ENCODE peak calls at places on chromosome 16, in eight cellular contexts. One of them, this sample, is unnamed.
A peak's percentile ranks its signal among the peaks of the same experiment; 100 is the strongest.

GRCh38 chr16:84065536-84066132 is 23.0 kb upstream of the SLC38A8 start:
- DNase-seq in ovary: peak; percentile 46
- DNase-seq in stomach: peak; percentile 53
- DNase-seq in cardiac fibroblast: peak; percentile 68
- DNase-seq in foreskin fibroblast: peak; percentile 80
- DNase-seq in H1: no peak
- DNase-seq in cardiac muscle cell: peak; percentile 69
- DNase-seq in endothelial cell of umbilical vein: peak; percentile 56
- DNase-seq in this sample: peak; percentile 72

GRCh38 chr16:57475711-57476339 is 10.5 kb downstream of the DOK4 start:
- DNase-seq in ovary: no peak
- DNase-seq in stomach: no peak
- DNase-seq in cardiac fibroblast: peak; percentile 63
- DNase-seq in foreskin fibroblast: peak; percentile 68
- DNase-seq in H1: peak; percentile 77
- DNase-seq in cardiac muscle cell: peak; percentile 64
- DNase-seq in endothelial cell of umbilical vein: peak; percentile 56
- DNase-seq in this sample: peak; percentile 69

GRCh38 chr16:57637965-57638364 is 9.5 kb downstream of the ADGRG1 start:
- DNase-seq in ovary: no peak
- DNase-seq in stomach: no peak
- DNase-seq in cardiac fibroblast: no peak
- DNase-seq in foreskin fibroblast: no peak
- DNase-seq in H1: no peak
- DNase-seq in cardiac muscle cell: no peak
- DNase-seq in endothelial cell of umbilical vein: no peak
- DNase-seq in this sample: no peak

GRCh38 chr16:51641191-51641765 is 490.2 kb upstream of the SALL1 start:
- DNase-seq in ovary: no peak
- DNase-seq in stomach: no peak
- DNase-seq in cardiac fibroblast: no peak
- DNase-seq in foreskin fibroblast: no peak
- DNase-seq in H1: no peak
- DNase-seq in cardiac muscle cell: no peak
- DNase-seq in endothelial cell of umbilical vein: no peak
- DNase-seq in this sample: no peak

GRCh38 chr16:71399801-71400563 is 41.5 kb downstream of the CALB2 start:
- DNase-seq in ovary: no peak
- DNase-seq in stomach: no peak
- DNase-seq in cardiac fibroblast: no peak
- DNase-seq in foreskin fibroblast: no peak
- DNase-seq in H1: no peak
- DNase-seq in cardiac muscle cell: peak; percentile 10
- DNase-seq in endothelial cell of umbilical vein: no peak
- DNase-seq in this sample: no peak

GRCh38 chr16:17965131-17965530 is 371.4 kb downstream of the NPIPA8 start:
- DNase-seq in ovary: no peak
- DNase-seq in stomach: no peak
- DNase-seq in cardiac fibroblast: no peak
- DNase-seq in foreskin fibroblast: no peak
- DNase-seq in H1: no peak
- DNase-seq in cardiac muscle cell: no peak
- DNase-seq in endothelial cell of umbilical vein: no peak
- DNase-seq in this sample: no peak

GRCh38 chr16:30418350-30419181 is 11.2 kb downstream of the ZNF771 start:
- DNase-seq in ovary: no peak
- DNase-seq in stomach: no peak
- DNase-seq in cardiac fibroblast: no peak
- DNase-seq in foreskin fibroblast: peak; percentile 13
- DNase-seq in H1: no peak
- DNase-seq in cardiac muscle cell: no peak
- DNase-seq in endothelial cell of umbilical vein: no peak
- DNase-seq in this sample: no peak

GRCh38 chr16:28326881-28327610 is 34.7 kb downstream of the SBK1 start:
- DNase-seq in ovary: no peak
- DNase-seq in stomach: peak; percentile 67
- DNase-seq in cardiac fibroblast: peak; percentile 66
- DNase-seq in foreskin fibroblast: peak; percentile 65
- DNase-seq in H1: no peak
- DNase-seq in cardiac muscle cell: peak; percentile 63
- DNase-seq in endothelial cell of umbilical vein: peak; percentile 46
- DNase-seq in this sample: peak; percentile 54

DNA sequence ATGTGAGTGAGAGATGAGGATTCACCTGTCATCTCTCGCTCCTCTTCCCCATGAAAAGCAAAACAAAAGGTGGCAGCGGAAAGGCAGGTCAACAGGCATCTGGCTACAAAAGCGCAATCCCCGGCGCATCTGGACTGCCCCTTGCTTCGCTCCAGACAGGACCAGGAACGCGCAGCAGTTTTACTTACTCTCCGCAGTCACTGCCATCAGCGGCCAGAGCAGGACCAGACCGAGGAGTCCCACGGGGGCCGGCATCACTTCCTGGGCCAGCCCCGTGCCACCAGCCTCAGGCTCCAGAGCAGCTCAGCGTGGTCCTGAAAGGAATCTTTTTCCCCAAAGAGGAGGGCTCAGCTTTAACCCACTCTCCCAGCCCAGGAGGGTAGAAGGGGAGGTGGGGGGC is 59.8 kb downstream of the LITAF start:
- DNase-seq in ovary: no peak
- DNase-seq in stomach: no peak
- DNase-seq in cardiac fibroblast: no peak
- DNase-seq in foreskin fibroblast: no peak
- DNase-seq in H1: no peak
- DNase-seq in cardiac muscle cell: no peak
- DNase-seq in endothelial cell of umbilical vein: no peak
- DNase-seq in this sample: no peak
- H3K4me3 ChIP-seq in ovary: no peak overlapping the region
- H3K4me3 ChIP-seq in stomach: no peak overlapping the region
- H3K4me3 ChIP-seq in cardiac fibroblast: no peak overlapping the region
- H3K4me3 ChIP-seq in foreskin fibroblast: no peak overlapping the region
- H3K4me3 ChIP-seq in H1: no peak overlapping the region
- H3K4me3 ChIP-seq in cardiac muscle cell: no peak overlapping the region
- H3K4me3 ChIP-seq in endothelial cell of umbilical vein: no peak overlapping the region
- H3K4me3 ChIP-seq in this sample: no peak overlapping the region

DNA sequence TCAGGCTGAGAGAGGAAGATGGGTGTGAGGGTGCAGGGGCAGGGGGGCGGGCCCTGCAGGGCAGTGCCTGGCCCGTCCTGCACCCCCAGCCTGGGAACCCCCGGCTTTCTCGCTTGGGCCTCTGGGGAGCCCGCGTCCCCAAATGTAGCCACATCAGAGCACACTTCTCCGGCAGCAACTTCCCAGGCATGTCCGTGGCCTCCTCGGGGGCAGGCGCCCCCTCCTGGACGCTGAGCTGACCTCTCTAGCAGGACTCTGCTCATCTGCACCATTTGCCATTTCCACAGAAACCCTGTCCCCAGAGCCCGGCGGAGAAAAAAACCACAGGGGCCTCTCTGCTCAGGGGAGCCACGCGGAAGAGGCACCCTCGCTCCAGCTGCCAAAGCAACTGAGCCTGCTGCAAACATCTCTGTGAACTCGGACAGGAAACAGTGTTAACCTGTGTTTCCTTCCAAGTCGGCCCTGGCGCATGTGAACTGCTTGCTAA is 63.4 kb downstream of the KLHDC4 start:
- DNase-seq in ovary: no peak
- DNase-seq in stomach: no peak
- DNase-seq in cardiac fibroblast: peak; percentile 40
- DNase-seq in foreskin fibroblast: peak; percentile 57
- DNase-seq in H1: no peak
- DNase-seq in cardiac muscle cell: peak; percentile 40
- DNase-seq in endothelial cell of umbilical vein: peak; percentile 84
- DNase-seq in this sample: peak; percentile 37
- TF ChIP-seq CTCF in ovary: no peak
- TF ChIP-seq CTCF in stomach: peak; percentile 24
- TF ChIP-seq CTCF in cardiac fibroblast: peak; percentile 73
- TF ChIP-seq CTCF in foreskin fibroblast: peak; percentile 59
- TF ChIP-seq CTCF in H1: peak; percentile 80
- TF ChIP-seq CTCF in cardiac muscle cell: peak; percentile 60
- TF ChIP-seq CTCF in endothelial cell of umbilical vein: peak; percentile 73
- TF ChIP-seq CTCF in this sample: peak; percentile 59

GRCh38 chr16:2157480-2158261 is 2.1 kb downstream of the TRAF7 start:
- DNase-seq in ovary: no peak
- DNase-seq in stomach: peak; percentile 59
- DNase-seq in cardiac fibroblast: no peak
- DNase-seq in foreskin fibroblast: no peak
- DNase-seq in H1: no peak
- DNase-seq in cardiac muscle cell: no peak
- DNase-seq in endothelial cell of umbilical vein: no peak
- DNase-seq in this sample: no peak

GRCh38 chr16:2155091-2156024 is at the start of gene TRAF7:
- DNase-seq in ovary: peak; percentile 99
- DNase-seq in stomach: peak; percentile 98
- DNase-seq in cardiac fibroblast: peak; percentile 100
- DNase-seq in foreskin fibroblast: peak; percentile 100
- DNase-seq in H1: peak; percentile 99
- DNase-seq in cardiac muscle cell: peak; percentile 100
- DNase-seq in endothelial cell of umbilical vein: peak; percentile 100
- DNase-seq in this sample: peak; percentile 100

GRCh38 chr16:2156025-2156848 is 655 bp downstream of the TRAF7 start:
- DNase-seq in ovary: peak; percentile 50
- DNase-seq in stomach: no peak
- DNase-seq in cardiac fibroblast: peak; percentile 76
- DNase-seq in foreskin fibroblast: peak; percentile 89
- DNase-seq in H1: no peak
- DNase-seq in cardiac muscle cell: peak; percentile 74
- DNase-seq in endothelial cell of umbilical vein: peak; percentile 65
- DNase-seq in this sample: peak; percentile 65

GRCh38 chr16:2158262-2158638 is 2.7 kb downstream of the TRAF7 start:
- DNase-seq in ovary: no peak
- DNase-seq in stomach: no peak
- DNase-seq in cardiac fibroblast: no peak
- DNase-seq in foreskin fibroblast: no peak
- DNase-seq in H1: no peak
- DNase-seq in cardiac muscle cell: no peak
- DNase-seq in endothelial cell of umbilical vein: no peak
- DNase-seq in this sample: no peak

GRCh38 chr16:2156849-2157224 is 1.3 kb downstream of the TRAF7 start:
- DNase-seq in ovary: no peak
- DNase-seq in stomach: no peak
- DNase-seq in cardiac fibroblast: no peak
- DNase-seq in foreskin fibroblast: no peak
- DNase-seq in H1: no peak
- DNase-seq in cardiac muscle cell: no peak
- DNase-seq in endothelial cell of umbilical vein: no peak
- DNase-seq in this sample: no peak
- H3K4me3 ChIP-seq in ovary: peak overlapping the region; percentile 75
- H3K4me3 ChIP-seq in stomach: peak overlapping the region; percentile 66
- H3K4me3 ChIP-seq in cardiac fibroblast: peak overlapping the region; percentile 88
- H3K4me3 ChIP-seq in foreskin fibroblast: peak overlapping the region; percentile 89
- H3K4me3 ChIP-seq in H1: peak overlapping the region; percentile 69
- H3K4me3 ChIP-seq in cardiac muscle cell: peak overlapping the region; percentile 91
- H3K4me3 ChIP-seq in endothelial cell of umbilical vein: peak overlapping the region; percentile 54
- H3K4me3 ChIP-seq in this sample: peak overlapping the region; percentile 91

DNA sequence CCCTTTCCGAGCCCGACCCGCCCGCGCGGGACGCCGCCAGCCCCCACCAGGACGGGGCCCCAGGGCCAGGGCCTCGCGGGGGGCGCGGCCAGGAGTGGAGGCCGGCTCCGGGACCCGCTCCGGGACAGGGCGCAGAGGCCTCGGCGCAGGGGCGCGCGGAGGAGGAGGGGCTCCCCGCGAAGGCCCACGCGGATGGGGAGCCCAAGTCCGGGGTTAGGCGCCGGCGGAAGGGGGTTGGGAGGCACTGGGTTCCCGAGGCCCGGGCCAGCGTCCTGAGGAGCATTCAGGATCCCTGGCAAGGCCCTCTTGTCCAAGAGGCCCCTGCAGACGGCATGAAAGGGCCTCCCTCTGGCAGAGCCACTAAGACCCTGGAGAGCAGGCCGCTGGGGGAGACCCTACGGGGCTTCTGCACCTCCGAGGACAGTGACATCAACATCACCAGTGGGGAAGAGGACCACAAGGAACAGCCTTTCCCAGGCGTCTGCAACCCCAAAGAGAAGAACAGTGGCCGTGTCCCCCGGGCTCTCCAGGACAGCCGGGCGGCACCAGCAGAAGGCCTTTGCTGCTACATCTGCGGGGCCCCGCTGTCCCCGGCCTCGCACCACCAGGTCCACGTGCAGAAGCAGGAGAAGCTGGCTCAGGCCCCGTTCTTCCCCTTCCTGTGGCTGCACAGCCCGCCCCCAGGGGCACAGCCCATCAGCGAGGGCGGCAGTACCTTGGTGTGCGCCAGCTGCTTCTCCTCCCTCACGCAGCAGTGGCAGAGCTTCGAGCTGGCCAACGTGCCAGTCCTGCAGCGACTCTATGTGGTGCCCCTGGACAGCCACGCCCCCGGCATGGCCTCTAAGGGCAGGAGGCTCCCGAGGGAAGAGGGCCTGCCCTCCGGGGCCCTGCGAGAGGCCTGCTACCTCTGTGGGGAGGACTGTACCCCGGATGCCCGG is 58.1 kb upstream of the CIBAR2 start:
- DNase-seq in ovary: no peak
- DNase-seq in stomach: no peak
- DNase-seq in cardiac fibroblast: no peak
- DNase-seq in foreskin fibroblast: no peak
- DNase-seq in H1: no peak
- DNase-seq in cardiac muscle cell: no peak
- DNase-seq in endothelial cell of umbilical vein: no peak
- DNase-seq in this sample: no peak
- TF ChIP-seq CTCF in ovary: no peak
- TF ChIP-seq CTCF in stomach: no peak
- TF ChIP-seq CTCF in cardiac fibroblast: no peak
- TF ChIP-seq CTCF in foreskin fibroblast: no peak
- TF ChIP-seq CTCF in H1: no peak
- TF ChIP-seq CTCF in cardiac muscle cell: no peak
- TF ChIP-seq CTCF in endothelial cell of umbilical vein: no peak
- TF ChIP-seq CTCF in this sample: no peak

GRCh38 chr16:86580798-86581185 is 2.4 kb downstream of the FOXL1 start:
- DNase-seq in ovary: no peak
- DNase-seq in stomach: no peak
- DNase-seq in cardiac fibroblast: no peak
- DNase-seq in foreskin fibroblast: no peak
- DNase-seq in H1: no peak
- DNase-seq in cardiac muscle cell: no peak
- DNase-seq in endothelial cell of umbilical vein: no peak
- DNase-seq in this sample: no peak
- H3K4me3 ChIP-seq in ovary: no peak overlapping the region
- H3K4me3 ChIP-seq in stomach: no peak overlapping the region
- H3K4me3 ChIP-seq in cardiac fibroblast: no peak overlapping the region
- H3K4me3 ChIP-seq in foreskin fibroblast: peak overlapping the region; percentile 46
- H3K4me3 ChIP-seq in H1: no peak overlapping the region
- H3K4me3 ChIP-seq in cardiac muscle cell: no peak overlapping the region
- H3K4me3 ChIP-seq in endothelial cell of umbilical vein: no peak overlapping the region
- H3K4me3 ChIP-seq in this sample: peak overlapping the region; percentile 25

This sample was measured in fibroblast of pulmonary artery.